ENCODE peak calls at places on chromosomes 1 and 21, in nine cellular contexts. One of them, this sample, is unnamed.

GRCh38 chr1:223260712-223261111 is 103.3 kb downstream of the SUSD4 start:
- DNase-seq in fibroblast of gingiva: no peak
- DNase-seq in aorta: no peak
- DNase-seq in neuronal stem cell: no peak
- DNase-seq in HuH-7: no peak
- DNase-seq in non-pigmented ciliary epithelial cell: no peak
- DNase-seq in Caki2: no peak
- DNase-seq in omental fat pad: no peak
- DNase-seq in HT1080: no peak
- DNase-seq in this sample: no peak

GRCh38 chr1:97826820-97827219 is 94.0 kb downstream of the DPYD start:
- DNase-seq in fibroblast of gingiva: no peak
- DNase-seq in aorta: no peak
- DNase-seq in neuronal stem cell: no peak
- DNase-seq in HuH-7: no peak
- DNase-seq in non-pigmented ciliary epithelial cell: no peak
- DNase-seq in Caki2: no peak
- DNase-seq in omental fat pad: no peak
- DNase-seq in HT1080: no peak
- DNase-seq in this sample: no peak

GRCh38 chr1:94101613-94101940 is 19.4 kb downstream of the ABCA4 start:
- DNase-seq in fibroblast of gingiva: no peak
- DNase-seq in aorta: no peak
- DNase-seq in neuronal stem cell: no peak
- DNase-seq in HuH-7: no peak
- DNase-seq in non-pigmented ciliary epithelial cell: no peak
- DNase-seq in Caki2: no peak
- DNase-seq in omental fat pad: no peak
- DNase-seq in HT1080: no peak
- DNase-seq in this sample: no peak

GRCh38 chr1:87295720-87296119 is 33.0 kb upstream of the LMO4 start:
- DNase-seq in fibroblast of gingiva: no peak
- DNase-seq in aorta: no peak
- DNase-seq in neuronal stem cell: no peak
- DNase-seq in HuH-7: no peak
- DNase-seq in non-pigmented ciliary epithelial cell: no peak
- DNase-seq in Caki2: no peak
- DNase-seq in omental fat pad: no peak
- DNase-seq in HT1080: no peak
- DNase-seq in this sample: no peak

GRCh38 chr1:52423055-52423454 is 18.7 kb downstream of the PRPF38A start:
- DNase-seq in fibroblast of gingiva: no peak
- DNase-seq in aorta: no peak
- DNase-seq in neuronal stem cell: no peak
- DNase-seq in HuH-7: no peak
- DNase-seq in non-pigmented ciliary epithelial cell: no peak
- DNase-seq in Caki2: no peak
- DNase-seq in omental fat pad: no peak
- DNase-seq in HT1080: no peak
- DNase-seq in this sample: no peak

GRCh38 chr1:21935891-21936365 is 1.2 kb downstream of the HSPG2 start:
- DNase-seq in fibroblast of gingiva: no peak
- DNase-seq in aorta: peak; percentile 51
- DNase-seq in neuronal stem cell: no peak
- DNase-seq in HuH-7: peak; percentile 31
- DNase-seq in non-pigmented ciliary epithelial cell: no peak
- DNase-seq in Caki2: peak; percentile 54
- DNase-seq in omental fat pad: no peak
- DNase-seq in HT1080: no peak
- DNase-seq in this sample: no peak

GRCh38 chr1:169785267-169785666 is 9.4 kb downstream of the METTL18 start:
- DNase-seq in fibroblast of gingiva: no peak
- DNase-seq in aorta: no peak
- DNase-seq in neuronal stem cell: no peak
- DNase-seq in HuH-7: no peak
- DNase-seq in non-pigmented ciliary epithelial cell: no peak
- DNase-seq in Caki2: no peak
- DNase-seq in omental fat pad: no peak
- DNase-seq in HT1080: no peak
- DNase-seq in this sample: no peak

GRCh38 chr1:185152187-185152767 is 4.5 kb downstream of the TRMT1L start:
- DNase-seq in fibroblast of gingiva: no peak
- DNase-seq in aorta: no peak
- DNase-seq in neuronal stem cell: no peak
- DNase-seq in HuH-7: no peak
- DNase-seq in non-pigmented ciliary epithelial cell: no peak
- DNase-seq in Caki2: no peak
- DNase-seq in omental fat pad: no peak
- DNase-seq in HT1080: no peak
- DNase-seq in this sample: no peak

GRCh38 chr1:193311226-193311948 is 125.0 kb upstream of the B3GALT2 start:
- DNase-seq in fibroblast of gingiva: no peak
- DNase-seq in aorta: no peak
- DNase-seq in neuronal stem cell: no peak
- DNase-seq in HuH-7: no peak
- DNase-seq in non-pigmented ciliary epithelial cell: no peak
- DNase-seq in Caki2: no peak
- DNase-seq in omental fat pad: no peak
- DNase-seq in HT1080: no peak
- DNase-seq in this sample: no peak

GRCh38 chr21:26153758-26154157 is 16.8 kb downstream of the APP start:
- DNase-seq in fibroblast of gingiva: peak; percentile 52
- DNase-seq in aorta: no peak
- DNase-seq in neuronal stem cell: no peak
- DNase-seq in HuH-7: no peak
- DNase-seq in non-pigmented ciliary epithelial cell: no peak
- DNase-seq in Caki2: no peak
- DNase-seq in omental fat pad: no peak
- DNase-seq in HT1080: no peak
- DNase-seq in this sample: no peak